ENCODE peak calls at places on chromosomes 3 and 15, in six cellular contexts. One of them, this sample, is unnamed. For H3K36me3, the result is how much of the 10 kb centered on the place peaks cover.

GRCh38 chr3:187996609-187997008 is 157.3 kb upstream of the LPP start:
- DNase-seq in breast epithelium: no peak
- DNase-seq in ovary: no peak
- DNase-seq in HepG2: no peak
- DNase-seq in endothelial cell of umbilical vein: no peak
- DNase-seq in vagina: no peak
- DNase-seq in this sample: no peak

GRCh38 chr3:132543016-132543739 is 53.9 kb upstream of the ACKR4 start:
- DNase-seq in HepG2: peak
- DNase-seq in breast epithelium: no peak
- DNase-seq in ovary: no peak
- DNase-seq in vagina: no peak
- DNase-seq in endothelial cell of umbilical vein: peak
- DNase-seq in this sample: no peak

GRCh38 chr3:48565591-48566400 is 2.2 kb upstream of the UCN2 start:
- DNase-seq in endothelial cell of umbilical vein: no peak
- DNase-seq in HepG2: no peak
- DNase-seq in ovary: no peak
- DNase-seq in vagina: no peak
- DNase-seq in breast epithelium: no peak
- DNase-seq in this sample: no peak

GRCh38 chr15:63381301-63382192 is at the start of gene CA12:
- DNase-seq in endothelial cell of umbilical vein: peak
- DNase-seq in vagina: no peak
- DNase-seq in HepG2: peak
- DNase-seq in ovary: no peak
- DNase-seq in breast epithelium: peak
- DNase-seq in this sample: peak

GRCh38 chr15:83206971-83207621 is 527 bp downstream of the HDGFL3 start:
- DNase-seq in vagina: no peak
- DNase-seq in breast epithelium: no peak
- DNase-seq in endothelial cell of umbilical vein: peak
- DNase-seq in HepG2: no peak
- DNase-seq in ovary: peak
- DNase-seq in this sample: peak

GRCh38 chr3:194977341-194977740 is 291.7 kb downstream of the FAM43A start:
- DNase-seq in ovary: no peak
- DNase-seq in breast epithelium: no peak
- DNase-seq in endothelial cell of umbilical vein: no peak
- DNase-seq in HepG2: no peak
- DNase-seq in vagina: no peak
- DNase-seq in this sample: no peak

GRCh38 chr15:32677238-32677750 is 35.8 kb downstream of the SCG5 start:
- DNase-seq in HepG2: peak
- DNase-seq in vagina: no peak
- DNase-seq in endothelial cell of umbilical vein: no peak
- DNase-seq in ovary: no peak
- DNase-seq in breast epithelium: no peak
- DNase-seq in this sample: no peak

GRCh38 chr3:146160964-146161724 is at the start of gene PLOD2:
- DNase-seq in endothelial cell of umbilical vein: peak
- DNase-seq in vagina: no peak
- DNase-seq in ovary: peak
- DNase-seq in HepG2: peak
- DNase-seq in breast epithelium: peak
- DNase-seq in this sample: peak

GRCh38 chr3:100606894-100607512 is 2.4 kb upstream of the ADGRG7 start:
- DNase-seq in endothelial cell of umbilical vein: no peak
- DNase-seq in breast epithelium: no peak
- DNase-seq in ovary: no peak
- DNase-seq in HepG2: no peak
- DNase-seq in vagina: no peak
- DNase-seq in this sample: no peak

GRCh38 chr15:69576948-69577351 is 124.3 kb downstream of the RPLP1 start:
- DNase-seq in endothelial cell of umbilical vein: no peak
- DNase-seq in HepG2: no peak
- DNase-seq in ovary: no peak
- DNase-seq in vagina: no peak
- DNase-seq in breast epithelium: no peak
- DNase-seq in this sample: no peak

GRCh38 chr3:53180305-53181023 is 19.5 kb downstream of the PRKCD start:
- DNase-seq in ovary: no peak
- DNase-seq in breast epithelium: no peak
- DNase-seq in HepG2: no peak
- DNase-seq in vagina: no peak
- DNase-seq in endothelial cell of umbilical vein: no peak
- DNase-seq in this sample: no peak

GRCh38 chr15:100763764-100764750 is 115.6 kb upstream of the ALDH1A3 start:
- DNase-seq in endothelial cell of umbilical vein: no peak
- DNase-seq in breast epithelium: no peak
- DNase-seq in HepG2: no peak
- DNase-seq in ovary: peak
- DNase-seq in vagina: no peak
- DNase-seq in this sample: no peak

GRCh38 chr15:90003736-90004135 is 2.6 kb downstream of the ZNF710 start:
- DNase-seq in breast epithelium: no peak
- DNase-seq in endothelial cell of umbilical vein: no peak
- DNase-seq in vagina: no peak
- DNase-seq in HepG2: no peak
- DNase-seq in ovary: no peak
- DNase-seq in this sample: no peak

GRCh38 chr15:33846862-33847261 is 121.4 kb upstream of the CHRM5 start:
- DNase-seq in breast epithelium: no peak
- DNase-seq in vagina: no peak
- DNase-seq in ovary: no peak
- DNase-seq in endothelial cell of umbilical vein: no peak
- DNase-seq in HepG2: no peak
- DNase-seq in this sample: no peak

GRCh38 chr15:31268108-31268501 is 58.5 kb upstream of the KLF13 start:
- DNase-seq in HepG2: no peak
- DNase-seq in vagina: peak
- DNase-seq in breast epithelium: peak
- DNase-seq in ovary: no peak
- DNase-seq in endothelial cell of umbilical vein: no peak
- DNase-seq in this sample: peak

GRCh38 chr15:74635228-74635627 is 19.6 kb downstream of the CLK3 start:
- DNase-seq in ovary: no peak
- DNase-seq in breast epithelium: no peak
- DNase-seq in vagina: no peak
- DNase-seq in endothelial cell of umbilical vein: peak
- DNase-seq in HepG2: peak
- DNase-seq in this sample: peak
- H3K36me3 ChIP-seq in ovary: under half
- H3K36me3 ChIP-seq in breast epithelium: under half
- H3K36me3 ChIP-seq in vagina: half or more
- H3K36me3 ChIP-seq in endothelial cell of umbilical vein: under half
- H3K36me3 ChIP-seq in HepG2: half or more
- H3K36me3 ChIP-seq in this sample: under half

GRCh38 chr3:69201658-69202057 is 79.3 kb upstream of the LMOD3 start:
- DNase-seq in HepG2: no peak
- DNase-seq in ovary: no peak
- DNase-seq in endothelial cell of umbilical vein: no peak
- DNase-seq in breast epithelium: no peak
- DNase-seq in vagina: no peak
- DNase-seq in this sample: peak

GRCh38 chr3:69197922-69198540 is 75.6 kb upstream of the LMOD3 start:
- DNase-seq in vagina: no peak
- DNase-seq in breast epithelium: no peak
- DNase-seq in endothelial cell of umbilical vein: no peak
- DNase-seq in HepG2: no peak
- DNase-seq in ovary: no peak
- DNase-seq in this sample: no peak

GRCh38 chr3:69197455-69197854 is 75.1 kb upstream of the LMOD3 start:
- DNase-seq in breast epithelium: no peak
- DNase-seq in HepG2: no peak
- DNase-seq in ovary: no peak
- DNase-seq in vagina: no peak
- DNase-seq in endothelial cell of umbilical vein: no peak
- DNase-seq in this sample: no peak

GRCh38 chr3:69199942-69200341 is 77.5 kb upstream of the LMOD3 start:
- DNase-seq in ovary: no peak
- DNase-seq in endothelial cell of umbilical vein: no peak
- DNase-seq in breast epithelium: no peak
- DNase-seq in vagina: no peak
- DNase-seq in HepG2: no peak
- DNase-seq in this sample: no peak

DNA sequence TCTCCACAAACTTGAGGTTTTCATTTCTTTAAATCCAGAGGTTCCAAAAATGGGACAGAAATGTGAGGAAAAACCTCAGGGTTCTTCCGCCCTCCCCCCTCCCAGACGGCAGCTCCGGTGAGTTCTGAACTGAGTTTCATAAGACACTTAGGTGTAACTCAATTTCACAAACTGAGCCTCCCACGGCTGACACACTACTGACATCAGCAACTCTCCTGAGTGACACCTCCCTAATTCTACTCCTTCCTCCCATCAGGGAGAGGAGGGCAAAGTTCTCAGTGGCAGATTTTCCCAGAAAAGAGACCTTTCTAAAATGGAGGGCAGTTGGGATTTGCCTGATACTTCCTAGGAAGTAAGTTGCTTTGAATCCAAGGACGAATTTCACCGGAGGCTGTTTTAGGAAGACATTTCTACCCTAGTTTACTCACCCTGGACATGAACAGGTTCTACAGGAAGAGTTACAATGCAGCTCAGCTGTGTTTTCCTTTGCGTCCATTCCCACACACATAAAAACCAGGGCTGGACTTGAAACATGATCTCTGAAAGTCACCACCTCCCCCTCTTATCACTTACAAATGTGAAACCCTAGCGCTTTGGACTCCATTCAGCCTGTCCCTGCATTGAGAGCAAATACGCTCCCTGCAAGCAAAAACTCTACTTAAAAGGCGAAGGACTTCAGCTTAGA is 78.1 kb upstream of the LMOD3 start:
- DNase-seq in HepG2: peak
- DNase-seq in endothelial cell of umbilical vein: peak
- DNase-seq in ovary: no peak
- DNase-seq in vagina: no peak
- DNase-seq in breast epithelium: peak
- DNase-seq in this sample: peak
- TF ChIP-seq POLR2A in HepG2: peak
- TF ChIP-seq POLR2A in endothelial cell of umbilical vein: no peak
- TF ChIP-seq POLR2A in ovary: no peak
- TF ChIP-seq POLR2A in vagina: no peak
- TF ChIP-seq POLR2A in breast epithelium: no peak
- TF ChIP-seq POLR2A in this sample: no peak

GRCh38 chr3:16336876-16337275 is 71.9 kb downstream of the OXNAD1 start:
- DNase-seq in vagina: no peak
- DNase-seq in ovary: no peak
- DNase-seq in breast epithelium: no peak
- DNase-seq in HepG2: no peak
- DNase-seq in endothelial cell of umbilical vein: no peak
- DNase-seq in this sample: no peak

GRCh38 chr3:16335772-16336621 is 71.0 kb downstream of the OXNAD1 start:
- DNase-seq in ovary: no peak
- DNase-seq in breast epithelium: no peak
- DNase-seq in endothelial cell of umbilical vein: no peak
- DNase-seq in vagina: no peak
- DNase-seq in HepG2: no peak
- DNase-seq in this sample: no peak

GRCh38 chr3:16335364-16335763 is 70.4 kb downstream of the OXNAD1 start:
- DNase-seq in vagina: no peak
- DNase-seq in HepG2: no peak
- DNase-seq in endothelial cell of umbilical vein: no peak
- DNase-seq in ovary: no peak
- DNase-seq in breast epithelium: no peak
- DNase-seq in this sample: no peak

GRCh38 chr3:16332904-16333426 is 68.0 kb downstream of the OXNAD1 start:
- DNase-seq in ovary: no peak
- DNase-seq in HepG2: peak
- DNase-seq in endothelial cell of umbilical vein: no peak
- DNase-seq in breast epithelium: no peak
- DNase-seq in vagina: no peak
- DNase-seq in this sample: no peak

GRCh38 chr3:16334909-16335308 is 69.9 kb downstream of the OXNAD1 start:
- DNase-seq in vagina: no peak
- DNase-seq in HepG2: no peak
- DNase-seq in ovary: no peak
- DNase-seq in endothelial cell of umbilical vein: peak
- DNase-seq in breast epithelium: no peak
- DNase-seq in this sample: no peak
- H3K36me3 ChIP-seq in vagina: under half
- H3K36me3 ChIP-seq in HepG2: under half
- H3K36me3 ChIP-seq in ovary: under half
- H3K36me3 ChIP-seq in endothelial cell of umbilical vein: under half
- H3K36me3 ChIP-seq in breast epithelium: under half
- H3K36me3 ChIP-seq in this sample: under half

GRCh38 chr3:51535146-51536019 is 3.1 kb upstream of the RAD54L2 start:
- DNase-seq in vagina: no peak
- DNase-seq in endothelial cell of umbilical vein: no peak
- DNase-seq in HepG2: no peak
- DNase-seq in breast epithelium: no peak
- DNase-seq in ovary: no peak
- DNase-seq in this sample: no peak

GRCh38 chr3:51538115-51538458 is 432 bp upstream of the RAD54L2 start:
- DNase-seq in breast epithelium: no peak
- DNase-seq in HepG2: no peak
- DNase-seq in ovary: no peak
- DNase-seq in vagina: no peak
- DNase-seq in endothelial cell of umbilical vein: no peak
- DNase-seq in this sample: no peak

GRCh38 chr3:51539291-51539891 is 872 bp downstream of the RAD54L2 start:
- DNase-seq in breast epithelium: no peak
- DNase-seq in HepG2: no peak
- DNase-seq in vagina: no peak
- DNase-seq in ovary: no peak
- DNase-seq in endothelial cell of umbilical vein: peak
- DNase-seq in this sample: peak

GRCh38 chr3:51544011-51544775 is 5.7 kb downstream of the RAD54L2 start:
- DNase-seq in ovary: no peak
- DNase-seq in vagina: no peak
- DNase-seq in HepG2: no peak
- DNase-seq in breast epithelium: no peak
- DNase-seq in endothelial cell of umbilical vein: peak
- DNase-seq in this sample: no peak

DNA sequence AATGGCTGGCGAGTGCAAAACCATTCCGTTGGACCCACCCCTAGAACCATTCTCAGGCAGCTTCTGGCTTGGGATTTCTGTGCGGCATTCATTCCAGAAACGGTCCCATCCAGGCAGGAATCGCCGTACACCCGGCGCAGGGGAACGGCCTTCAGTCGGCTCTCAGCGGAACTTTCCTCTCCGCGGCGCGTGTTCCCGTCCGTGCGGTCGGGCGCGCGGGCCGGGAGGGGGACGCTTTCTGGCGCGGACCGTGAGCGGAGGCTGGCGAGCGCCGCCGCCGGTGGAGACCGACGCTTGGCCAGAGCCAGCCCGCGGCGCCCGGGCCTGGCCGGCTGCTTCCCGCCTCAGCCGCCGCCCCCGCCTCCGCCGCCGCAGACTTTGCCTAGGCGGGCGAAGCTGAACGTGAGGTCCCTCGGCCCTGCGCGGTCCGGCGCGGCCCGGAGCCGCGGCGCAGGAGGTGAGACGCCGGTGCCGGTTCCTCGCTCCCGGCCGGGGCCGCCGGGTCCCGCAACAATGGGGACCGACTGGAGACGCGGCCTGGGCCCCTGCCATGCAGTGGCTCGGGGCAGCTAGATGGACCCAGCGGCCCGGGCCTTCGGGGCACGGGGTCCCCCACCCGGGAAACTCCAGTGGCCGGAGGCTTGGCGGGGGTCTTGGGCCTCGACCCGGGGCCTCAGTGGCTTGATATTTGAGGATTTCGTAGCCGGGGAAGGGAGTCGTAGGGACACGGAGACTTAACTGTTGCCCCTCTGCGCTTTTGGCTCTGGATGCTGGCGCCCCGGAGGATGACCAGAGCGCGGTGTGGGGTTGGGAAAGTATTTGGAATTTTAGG is at the start of gene RAD54L2:
- DNase-seq in ovary: peak
- DNase-seq in HepG2: peak
- DNase-seq in endothelial cell of umbilical vein: peak
- DNase-seq in breast epithelium: peak
- DNase-seq in vagina: no peak
- DNase-seq in this sample: peak
- TF ChIP-seq POLR2A in ovary: peak
- TF ChIP-seq POLR2A in HepG2: no peak
- TF ChIP-seq POLR2A in endothelial cell of umbilical vein: peak
- TF ChIP-seq POLR2A in breast epithelium: no peak
- TF ChIP-seq POLR2A in vagina: no peak
- TF ChIP-seq POLR2A in this sample: peak